ENCODE peak calls at places on chromosomes 11 and 22, in eight cellular contexts. U is LHCN-M2, A is EH, Q is nephron progenitor cell, Y is AG20443, W is fibroblast of pulmonary artery, L is hepatic stellate cell, E is NCI-H2081. K is an unnamed sample.
A peak's percentile ranks its signal among the peaks of the same experiment; 100 is the strongest.

GRCh38 chr11:20620988-20621387 is 21.6 kb downstream of the SLC6A5 start:
- DNase-seq in L (no peak), E (no peak), A (no peak), W (no peak), U (no peak), Q (no peak), Y (no peak), K (no peak)

GRCh38 chr11:119796363-119797060 is 67.5 kb upstream of the NECTIN1 start:
- DNase-seq in E (no peak), Y (no peak), A (no peak), Q (no peak), W (no peak), U (no peak), L (no peak), K (no peak)

GRCh38 chr11:109037856-109038780 is 373.2 kb downstream of the DDX10 start:
- DNase-seq in A (peak; percentile 95), U (peak; percentile 73), Y (peak; percentile 92), L (peak; percentile 8), E (peak; percentile 17), Q (no peak), W (peak; percentile 82), K (no peak)

GRCh38 chr11:75654314-75654713 is 14.5 kb downstream of the MAP6 start:
- DNase-seq in A (peak; percentile 77), Y (peak; percentile 50), W (peak; percentile 27), E (no peak), L (peak; percentile 14), U (peak; percentile 40), Q (no peak), K (no peak)

GRCh38 chr22:50599816-50600454 is 658 bp upstream of the MAPK8IP2 start:
- DNase-seq in Y (peak; percentile 93), U (no peak), L (peak; percentile 79), W (peak; percentile 35), A (peak; percentile 41), Q (peak; percentile 95), E (no peak), K (no peak)

GRCh38 chr22:37521236-37521739 is 2.1 kb upstream of the CARD10 start:
- DNase-seq in W (no peak), Y (no peak), E (no peak), L (no peak), Q (no peak), A (no peak), U (no peak), K (no peak)

GRCh38 chr11:18393581-18394299 is 623 bp upstream of the LDHA start:
- DNase-seq in L (peak; percentile 32), A (no peak), E (no peak), Y (no peak), Q (no peak), W (no peak), U (no peak), K (no peak)

GRCh38 chr11:122330466-122330865 is 214.5 kb upstream of the BLID start:
- DNase-seq in W (no peak), U (no peak), E (no peak), Y (no peak), A (no peak), Q (no peak), L (no peak), K (no peak)

GRCh38 chr22:49958961-49959781 is 1.4 kb upstream of the PIM3 start:
- DNase-seq in W (no peak), Y (no peak), E (no peak), U (no peak), Q (peak; percentile 53), L (no peak), A (no peak), K (no peak)

GRCh38 chr11:116994195-116994594 is 104.0 kb downstream of the SIK3 start:
- DNase-seq in U (no peak), Q (no peak), L (no peak), Y (no peak), A (no peak), W (no peak), E (no peak), K (no peak)

GRCh38 chr11:11969380-11970215 is 38.8 kb downstream of the DKK3 start:
- DNase-seq in A (no peak), U (no peak), Q (no peak), Y (no peak), E (no peak), W (no peak), L (no peak), K (no peak)

GRCh38 chr11:16604784-16605439 is 133.5 kb upstream of the C11orf58 start:
- DNase-seq in U (peak; percentile 42), Q (peak; percentile 68), L (peak; percentile 61), A (peak; percentile 58), E (no peak), Y (peak; percentile 57), W (peak; percentile 37), K (peak; percentile 69)

GRCh38 chr11:73141031-73141308 is 1.1 kb downstream of the FCHSD2 start:
- DNase-seq in E (peak; percentile 9), Y (no peak), Q (no peak), W (peak; percentile 11), A (no peak), U (no peak), L (peak; percentile 41), K (peak; percentile 65)

GRCh38 chr11:34546511-34547206 is 33.1 kb upstream of the ELF5 start:
- DNase-seq in U (no peak), Q (no peak), E (no peak), L (no peak), A (no peak), W (no peak), Y (no peak), K (peak; percentile 1)

GRCh38 chr11:83736689-83737088 is 450.5 kb upstream of the CCDC90B start:
- DNase-seq in A (no peak), Y (no peak), W (no peak), U (no peak), L (no peak), Q (no peak), E (peak; percentile 66), K (no peak)

GRCh38 chr11:114377612-114378267 is 22.6 kb downstream of the C11orf71 start:
- DNase-seq in Q (no peak), Y (peak; percentile 88), L (peak; percentile 57), W (peak; percentile 44), A (peak; percentile 99), U (no peak), E (no peak), K (no peak)

GRCh38 chr11:59616396-59616982 is 915 bp upstream of the OSBP start:
- DNase-seq in W (no peak), E (peak; percentile 51), Q (no peak), U (no peak), Y (no peak), L (peak; percentile 5), A (no peak), K (peak; percentile 64)

GRCh38 chr22:32986773-32987050 is 71.5 kb downstream of the SYN3 start:
- DNase-seq in A (no peak), L (no peak), Q (no peak), U (no peak), E (no peak), W (no peak), Y (no peak), K (no peak)

GRCh38 chr11:118715245-118715807 is 35.9 kb upstream of the TREH start:
- DNase-seq in W (peak; percentile 55), Q (no peak), Y (peak; percentile 28), U (no peak), A (no peak), L (no peak), E (no peak), K (no peak)

GRCh38 chr22:37905534-37906363 is at the start of gene MICALL1:
- DNase-seq in A (peak; percentile 84), E (peak; percentile 48), Q (peak; percentile 86), W (peak; percentile 70), Y (peak; percentile 92), L (peak; percentile 79), U (peak; percentile 69), K (peak; percentile 27)

GRCh38 chr11:100646545-100646944 is 40.5 kb upstream of the ARHGAP42 start:
- DNase-seq in A (no peak), Q (no peak), L (no peak), Y (no peak), U (no peak), E (no peak), W (no peak), K (no peak)

GRCh38 chr11:48104562-48104924 is 112.1 kb upstream of the OR4B1 start:
- DNase-seq in A (no peak), E (no peak), Y (no peak), Q (no peak), L (no peak), U (no peak), W (no peak), K (no peak)

GRCh38 chr22:36211237-36211881 is 9.8 kb upstream of the APOL4 start:
- DNase-seq in Y (no peak), Q (no peak), L (no peak), W (peak; percentile 60), E (peak; percentile 71), A (peak; percentile 69), U (no peak), K (peak; percentile 50)

GRCh38 chr11:8087185-8087584 is 6.2 kb downstream of the TUB start:
- DNase-seq in Q (no peak), L (no peak), E (no peak), U (no peak), Y (no peak), A (no peak), W (no peak), K (no peak)

GRCh38 chr22:26918236-26918635 is 260.8 kb downstream of the MIAT start:
- DNase-seq in U (no peak), L (no peak), Q (no peak), W (no peak), E (no peak), Y (no peak), A (peak; percentile 16), K (no peak)

GRCh38 chr22:22684605-22685561 is 40.5 kb downstream of the GGTLC2 start:
- DNase-seq in A (peak; percentile 87), Q (peak; percentile 35), Y (peak; percentile 50), L (no peak), W (peak; percentile 72), E (no peak), U (peak; percentile 49), K (no peak)

GRCh38 chr22:46922037-46922436 is 159.6 kb downstream of the TBC1D22A start:
- DNase-seq in W (no peak), Q (no peak), Y (no peak), U (no peak), L (no peak), A (no peak), E (no peak), K (no peak)

GRCh38 chr22:40345271-40345670 is 1.0 kb upstream of the ADSL start:
- DNase-seq in E (no peak), A (peak; percentile 22), L (no peak), W (peak; percentile 14), U (peak; percentile 40), Y (no peak), Q (no peak), K (peak; percentile 22)

GRCh38 chr11:108414958-108415357 is 52.4 kb downstream of the C11orf65 start:
- DNase-seq in W (no peak), L (no peak), Q (no peak), Y (no peak), E (no peak), A (no peak), U (no peak), K (no peak)

GRCh38 chr11:9760180-9760550 is 96.3 kb downstream of the SWAP70 start:
- DNase-seq in E (no peak), W (peak; percentile 93), Y (peak; percentile 88), A (peak; percentile 94), L (peak; percentile 77), Q (no peak), U (peak; percentile 93), K (no peak)

GRCh38 chr22:48660104-48660794 is 1167.4 kb downstream of the BRD1 start:
- DNase-seq in A (no peak), U (no peak), Q (no peak), Y (no peak), W (no peak), E (no peak), L (no peak), K (no peak)

K was measured in NCI-H1092 treated with DMSO at 0.1 percent for 48 hours.